ENCODE peak calls at places on chromosomes 3 and 15, in eight cellular contexts. E is activated CD4-positive, alpha-beta T cell treated with anti-CD3 and anti-CD28 coated beads, Interleukin-2, amount 50 U/mL, for 48 hours; Q is GM20000; F is glomerular endothelial cell; L is fibroblast of pulmonary artery; S is Daoy; Y is type B pancreatic cell; C is hepatocyte. W is an unnamed sample.

GRCh38 chr15:42348083-42348482 is 11.2 kb upstream of the CAPN3 start:
- DNase-seq in L (peak), C (no peak), Y (no peak), S (no peak), F (no peak), E (no peak), Q (no peak), W (peak)

GRCh38 chr3:118987466-118987865 is 47.2 kb downstream of the IGSF11 start:
- DNase-seq in S (peak), Q (no peak), L (peak), F (no peak), C (peak), E (no peak), Y (no peak), W (peak)

GRCh38 chr15:39153718-39154117 is 427.2 kb upstream of the THBS1 start:
- DNase-seq in L (no peak), Y (no peak), E (no peak), F (no peak), Q (no peak), S (peak), C (peak), W (peak)

GRCh38 chr3:174332413-174332812 is 526.7 kb upstream of the NAALADL2 start:
- DNase-seq in F (no peak), Y (no peak), E (no peak), Q (no peak), C (no peak), L (no peak), S (no peak), W (no peak)

GRCh38 chr3:144968951-144969350 is 997.3 kb downstream of the DIPK2A start:
- DNase-seq in E (no peak), C (no peak), L (no peak), F (no peak), S (no peak), Q (no peak), Y (no peak), W (no peak)

GRCh38 chr15:77083381-77084160 is 12.7 kb upstream of the TSPAN3 start:
- DNase-seq in L (peak), Y (no peak), E (peak), S (no peak), F (no peak), Q (peak), C (peak), W (peak)

GRCh38 chr15:74179983-74180688 is 6.6 kb downstream of the ISLR start:
- DNase-seq in Q (no peak), C (no peak), S (peak), F (no peak), L (peak), Y (no peak), E (no peak), W (peak)

GRCh38 chr3:36429986-36430485 is 49.7 kb downstream of the STAC start:
- DNase-seq in F (no peak), Q (no peak), C (no peak), S (no peak), Y (no peak), L (no peak), E (no peak), W (no peak)

GRCh38 chr3:150150633-150151032 is 179.9 kb upstream of the PFN2 start:
- DNase-seq in S (no peak), Y (no peak), F (no peak), L (peak), E (no peak), C (no peak), Q (no peak), W (peak)

GRCh38 chr3:177703788-177704187 is 506.5 kb upstream of the TBL1XR1 start:
- DNase-seq in Y (no peak), L (no peak), Q (no peak), C (no peak), S (peak), F (no peak), E (no peak), W (peak)

GRCh38 chr3:146067048-146067447 is 93.9 kb downstream of the PLOD2 start:
- DNase-seq in S (peak), L (peak), F (no peak), Q (no peak), C (no peak), Y (no peak), E (no peak), W (peak)

GRCh38 chr3:38334142-38334541 is 12.4 kb upstream of the XYLB start:
- DNase-seq in F (no peak), L (no peak), Q (no peak), E (no peak), Y (no peak), S (no peak), C (no peak), W (no peak)

GRCh38 chr15:88847144-88847543 is 43.9 kb downstream of the ACAN start:
- DNase-seq in C (no peak), F (no peak), S (no peak), Y (no peak), E (no peak), Q (no peak), L (no peak), W (no peak)

GRCh38 chr3:153038367-153038766 is 123.7 kb upstream of the RAP2B start:
- DNase-seq in F (no peak), E (no peak), C (no peak), Q (no peak), S (no peak), Y (no peak), L (no peak), W (no peak)

GRCh38 chr3:120602682-120603081 is 6.5 kb downstream of the NDUFB4 start:
- DNase-seq in S (no peak), Y (no peak), F (no peak), Q (no peak), C (no peak), L (no peak), E (no peak), W (no peak)

GRCh38 chr3:134651347-134652041 is 672 bp upstream of the KY start:
- DNase-seq in S (peak), F (no peak), Y (no peak), Q (no peak), L (peak), C (peak), E (no peak), W (peak)

GRCh38 chr3:54433846-54434245 is 311.5 kb downstream of the CACNA2D3 start:
- DNase-seq in E (no peak), Y (no peak), F (no peak), C (peak), Q (no peak), S (peak), L (no peak), W (no peak)

GRCh38 chr3:2921903-2922302 is 188.3 kb downstream of the IL5RA start:
- DNase-seq in Y (no peak), S (peak), E (no peak), C (peak), Q (peak), L (peak), F (no peak), W (peak)

GRCh38 chr3:96977671-96978070 is 163.3 kb downstream of the EPHA6 start:
- DNase-seq in Q (no peak), C (no peak), Y (no peak), E (no peak), L (no peak), S (no peak), F (no peak), W (no peak)

W was measured in cardiac fibroblast.